ENCODE peak calls at places on chromosomes 11 and 22, in ten cellular contexts. G is fibroblast of the aortic adventitia, F is MG63, B is heart right ventricle, P is AG08395, T is T-helper 22 cell, X is amniotic epithelial cell, W is HTR-8/SVneo, E is astrocyte, R is A549. L is an unnamed sample.

GRCh38 chr11:832529-833113 is at the start of gene CD151:
- DNase-seq in G (no peak), F (peak), B (no peak), P (peak), T (no peak), X (peak), W (peak), E (no peak), R (no peak), L (no peak)

GRCh38 chr22:36232715-36233401 is 6.5 kb downstream of the APOL2 start:
- DNase-seq in G (no peak), F (no peak), B (no peak), P (no peak), T (no peak), X (no peak), W (no peak), E (no peak), R (no peak), L (no peak)

GRCh38 chr11:106249857-106250256 is 172.4 kb downstream of the AASDHPPT start:
- DNase-seq in G (peak), F (no peak), B (no peak), P (no peak), T (no peak), X (peak), W (no peak), E (peak), R (no peak), L (no peak)

GRCh38 chr11:113584371-113584770 is 109.2 kb upstream of the DRD2 start:
- DNase-seq in G (no peak), F (no peak), B (no peak), P (no peak), T (no peak), X (no peak), W (no peak), E (no peak), R (no peak), L (no peak)

GRCh38 chr11:45805305-45806071 is 539 bp downstream of the SLC35C1 start:
- DNase-seq in G (peak), F (peak), B (peak), P (peak), T (no peak), X (peak), W (peak), E (peak), R (peak), L (peak)

GRCh38 chr22:40211481-40212052 is 33.8 kb downstream of the TNRC6B start:
- DNase-seq in G (no peak), F (no peak), B (no peak), P (no peak), T (no peak), X (no peak), W (no peak), E (no peak), R (no peak), L (no peak)

GRCh38 chr11:44133335-44133946 is 38.0 kb downstream of the EXT2 start:
- DNase-seq in G (peak), F (no peak), B (no peak), P (peak), T (no peak), X (peak), W (peak), E (peak), R (peak), L (no peak)

GRCh38 chr11:61777234-61778090 is 14.9 kb downstream of the TMEM258 start:
- DNase-seq in G (no peak), F (no peak), B (peak), P (peak), T (peak), X (peak), W (no peak), E (no peak), R (no peak), L (no peak)

GRCh38 chr11:36431429-36432092 is 78.5 kb downstream of the TRAF6 start:
- DNase-seq in G (peak), F (peak), B (peak), P (peak), T (peak), X (peak), W (peak), E (peak), R (peak), L (peak)

GRCh38 chr11:120208777-120209176 is 2.1 kb upstream of the OAF start:
- DNase-seq in G (peak), F (peak), B (no peak), P (peak), T (no peak), X (peak), W (no peak), E (peak), R (peak), L (peak)

GRCh38 chr11:114293201-114293711 is 2.9 kb upstream of the NNMT start:
- DNase-seq in G (peak), F (no peak), B (no peak), P (no peak), T (no peak), X (no peak), W (no peak), E (no peak), R (no peak), L (no peak)

GRCh38 chr11:118621071-118621815 is 13.8 kb downstream of the PHLDB1 start:
- DNase-seq in G (peak), F (peak), B (peak), P (peak), T (no peak), X (peak), W (peak), E (peak), R (no peak), L (peak)

GRCh38 chr11:134292661-134293060 is 16.5 kb downstream of the GLB1L3 start:
- DNase-seq in G (no peak), F (no peak), B (no peak), P (no peak), T (no peak), X (no peak), W (no peak), E (no peak), R (no peak), L (no peak)

GRCh38 chr11:29051935-29052334 is 943.7 kb downstream of the METTL15 start:
- DNase-seq in G (no peak), F (no peak), B (no peak), P (no peak), T (no peak), X (peak), W (no peak), E (peak), R (no peak), L (no peak)

GRCh38 chr22:22745225-22746060 is 101.0 kb downstream of the GGTLC2 start:
- DNase-seq in G (peak), F (peak), B (no peak), P (peak), T (no peak), X (peak), W (peak), E (no peak), R (peak), L (no peak)

GRCh38 chr22:32986773-32987050 is 71.5 kb downstream of the SYN3 start:
- DNase-seq in G (no peak), F (no peak), B (no peak), P (no peak), T (no peak), X (no peak), W (no peak), E (no peak), R (no peak), L (no peak)

GRCh38 chr11:2137202-2138071 is 1.8 kb downstream of the IGF2 start:
- DNase-seq in G (peak), F (peak), B (peak), P (peak), T (no peak), X (peak), W (peak), E (peak), R (peak), L (peak)

GRCh38 chr22:32342977-32343376 is 14.7 kb upstream of the RFPL3 start:
- DNase-seq in G (no peak), F (no peak), B (no peak), P (no peak), T (no peak), X (no peak), W (no peak), E (no peak), R (no peak), L (no peak)

GRCh38 chr11:27282806-27283205 is 80.2 kb downstream of the CCDC34 start:
- DNase-seq in G (peak), F (peak), B (no peak), P (no peak), T (no peak), X (peak), W (no peak), E (peak), R (no peak), L (no peak)

GRCh38 chr11:78101073-78101472 is 21.4 kb upstream of the NDUFC2 start:
- DNase-seq in G (no peak), F (no peak), B (no peak), P (no peak), T (no peak), X (no peak), W (no peak), E (peak), R (no peak), L (no peak)

GRCh38 chr11:7571640-7572000 is 57.8 kb downstream of the PPFIBP2 start:
- DNase-seq in G (peak), F (peak), B (peak), P (peak), T (no peak), X (peak), W (peak), E (peak), R (peak), L (peak)

L was measured in lung.